ENCODE peak calls at places on chromosome X, in nine cellular contexts. V, J, F, E, Y, O, H, T and G are unnamed samples.

GRCh38 chrX:49106930-49107329 is 16.6 kb downstream of the GPKOW start:
- DNase-seq in V (no peak), J (no peak), F (peak), E (peak), Y (peak), O (peak), H (no peak), T (no peak), G (no peak)

GRCh38 chrX:17697191-17697590 is 40.1 kb upstream of the SCML1 start:
- DNase-seq in V (no peak), J (no peak), F (peak), E (no peak), Y (no peak), O (no peak), H (no peak), T (no peak), G (no peak)

GRCh38 chrX:20529711-20530110 is 263.0 kb upstream of the RPS6KA3 start:
- DNase-seq in V (no peak), J (no peak), F (no peak), E (no peak), Y (no peak), O (no peak), H (no peak), T (no peak), G (no peak)

GRCh38 chrX:149495573-149496071 is 9.5 kb downstream of the IDS start:
- DNase-seq in V (no peak), J (peak), F (peak), E (no peak), Y (no peak), O (no peak), H (no peak), T (no peak), G (no peak)

GRCh38 chrX:132728296-132728695 is 230.1 kb downstream of the HS6ST2 start:
- DNase-seq in V (no peak), J (no peak), F (no peak), E (no peak), Y (no peak), O (no peak), H (no peak), T (no peak), G (no peak)

GRCh38 chrX:50827996-50828395 is 14.0 kb upstream of the SHROOM4 start:
- DNase-seq in V (no peak), J (peak), F (peak), E (no peak), Y (no peak), O (no peak), H (no peak), T (no peak), G (no peak)

GRCh38 chrX:42680651-42681050 is 97.3 kb downstream of the PPP1R2C start:
- DNase-seq in V (no peak), J (no peak), F (peak), E (no peak), Y (no peak), O (peak), H (no peak), T (no peak), G (no peak)

GRCh38 chrX:63657821-63658220 is 127.2 kb downstream of the ARHGEF9 start:
- DNase-seq in V (no peak), J (peak), F (no peak), E (no peak), Y (no peak), O (no peak), H (no peak), T (no peak), G (no peak)

GRCh38 chrX:105822138-105823091 is at the start of gene NRK:
- DNase-seq in V (no peak), J (no peak), F (peak), E (peak), Y (no peak), O (peak), H (no peak), T (no peak), G (no peak)

GRCh38 chrX:63270873-63271272 is 80.3 kb downstream of the SPIN4 start:
- DNase-seq in V (no peak), J (no peak), F (no peak), E (no peak), Y (no peak), O (no peak), H (no peak), T (no peak), G (no peak)

GRCh38 chrX:51456246-51456645 is 40.1 kb downstream of the NUDT11 start:
- DNase-seq in V (no peak), J (no peak), F (no peak), E (no peak), Y (no peak), O (peak), H (no peak), T (no peak), G (no peak)

GRCh38 chrX:57453901-57454300 is 137.9 kb upstream of the ZXDB start:
- DNase-seq in V (no peak), J (no peak), F (peak), E (peak), Y (no peak), O (peak), H (no peak), T (peak), G (no peak)

GRCh38 chrX:43633757-43634156 is 22.3 kb upstream of the MAOA start:
- DNase-seq in V (no peak), J (no peak), F (no peak), E (no peak), Y (no peak), O (no peak), H (no peak), T (no peak), G (no peak)

GRCh38 chrX:138917781-138918180 is 206.3 kb upstream of the FGF13 start:
- DNase-seq in V (no peak), J (no peak), F (no peak), E (no peak), Y (no peak), O (no peak), H (no peak), T (no peak), G (no peak)

GRCh38 chrX:106611682-106612402 is at the start of gene RADX:
- DNase-seq in V (peak), J (peak), F (peak), E (peak), Y (peak), O (peak), H (peak), T (peak), G (peak)

GRCh38 chrX:152904151-152905080 is 6.5 kb downstream of the ZNF185 start:
- DNase-seq in V (peak), J (no peak), F (peak), E (peak), Y (peak), O (peak), H (peak), T (peak), G (no peak)

GRCh38 chrX:68997911-68998310 is 167.3 kb downstream of the PJA1 start:
- DNase-seq in V (no peak), J (no peak), F (peak), E (no peak), Y (no peak), O (no peak), H (peak), T (no peak), G (peak)
- TF ChIP-seq POLR2AphosphoS5 in V (no peak), J (no peak), F (no peak), E (no peak), Y (no peak), O (no peak), H (no peak), T (no peak), G (no peak)

GRCh38 chrX:68940601-68941000 is 111.8 kb downstream of the EFNB1 start:
- DNase-seq in V (no peak), J (no peak), F (no peak), E (no peak), Y (no peak), O (no peak), H (peak), T (no peak), G (peak)

GRCh38 chrX:68942141-68942540 is 113.3 kb downstream of the EFNB1 start:
- DNase-seq in V (no peak), J (no peak), F (no peak), E (no peak), Y (peak), O (no peak), H (peak), T (no peak), G (peak)

GRCh38 chrX:68944211-68944610 is 115.4 kb downstream of the EFNB1 start:
- DNase-seq in V (no peak), J (no peak), F (no peak), E (no peak), Y (no peak), O (no peak), H (no peak), T (no peak), G (no peak)

GRCh38 chrX:68941385-68941952 is 112.6 kb downstream of the EFNB1 start:
- DNase-seq in V (no peak), J (no peak), F (no peak), E (no peak), Y (no peak), O (no peak), H (peak), T (no peak), G (peak)

GRCh38 chrX:68942797-68943196 is 114.0 kb downstream of the EFNB1 start:
- DNase-seq in V (no peak), J (no peak), F (no peak), E (no peak), Y (no peak), O (no peak), H (no peak), T (no peak), G (no peak)
- TF ChIP-seq POLR2AphosphoS5 in V (no peak), J (no peak), F (no peak), E (no peak), Y (no peak), O (no peak), H (no peak), T (no peak), G (no peak)

GRCh38 chrX:40106677-40107290 is 9.0 kb upstream of the BCOR start:
- DNase-seq in V (no peak), J (no peak), F (no peak), E (peak), Y (no peak), O (peak), H (no peak), T (no peak), G (no peak)

GRCh38 chrX:40108959-40109287 is 11.2 kb upstream of the BCOR start:
- DNase-seq in V (peak), J (no peak), F (peak), E (peak), Y (peak), O (peak), H (peak), T (no peak), G (no peak)

GRCh38 chrX:40109288-40110008 is 11.7 kb upstream of the BCOR start:
- DNase-seq in V (no peak), J (no peak), F (peak), E (peak), Y (peak), O (peak), H (peak), T (no peak), G (no peak)

GRCh38 chrX:40107291-40108083 is 9.7 kb upstream of the BCOR start:
- DNase-seq in V (no peak), J (peak), F (peak), E (peak), Y (peak), O (peak), H (peak), T (no peak), G (no peak)

DNA sequence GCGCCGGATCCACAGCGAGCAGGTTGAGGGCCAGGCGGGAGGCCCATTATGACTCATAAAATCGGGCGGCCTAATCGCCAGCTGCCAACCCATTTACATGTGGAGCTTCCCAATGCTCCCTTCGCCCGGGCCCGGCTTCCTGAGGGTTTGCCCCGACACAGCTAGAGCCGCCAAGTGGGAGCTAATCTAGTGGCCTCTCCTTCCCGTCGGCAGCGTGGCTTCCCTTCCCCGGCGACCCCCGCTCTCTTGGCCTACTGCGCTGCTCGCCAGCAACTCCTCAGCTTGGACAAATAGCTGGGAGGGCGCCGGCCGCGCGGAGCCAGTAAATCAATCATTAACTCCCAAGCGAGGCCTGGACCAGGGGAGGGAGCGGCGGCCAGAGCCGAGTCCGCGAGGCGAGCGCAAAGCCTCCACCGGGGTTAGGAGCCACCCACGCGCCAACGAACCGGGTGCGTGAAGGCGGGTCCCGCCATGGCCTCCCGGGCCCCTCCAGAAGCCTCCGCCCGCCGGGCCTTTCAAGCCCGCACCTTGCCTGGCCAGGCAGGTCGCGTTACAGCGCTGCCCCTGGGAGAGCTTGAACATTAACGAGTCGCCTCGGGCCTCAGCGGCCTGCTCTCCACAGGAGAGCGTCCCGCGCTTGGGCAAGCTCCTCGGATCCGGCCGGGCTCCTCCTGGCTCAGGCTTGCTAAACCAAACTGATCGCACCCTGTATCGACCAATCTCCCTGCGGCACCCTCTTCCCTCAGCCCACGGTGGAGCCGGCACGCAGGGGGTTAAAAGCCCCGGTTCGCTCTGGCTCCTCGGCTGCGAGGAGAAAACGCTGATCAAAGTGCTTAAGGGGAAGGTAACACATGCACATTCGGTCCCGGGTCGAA is 10.6 kb upstream of the BCOR start:
- DNase-seq in V (no peak), J (no peak), F (peak), E (no peak), Y (peak), O (peak), H (peak), T (no peak), G (no peak)
- TF ChIP-seq POLR2AphosphoS5 in V (no peak), J (no peak), F (no peak), E (no peak), Y (no peak), O (no peak), H (no peak), T (no peak), G (no peak)

DNA sequence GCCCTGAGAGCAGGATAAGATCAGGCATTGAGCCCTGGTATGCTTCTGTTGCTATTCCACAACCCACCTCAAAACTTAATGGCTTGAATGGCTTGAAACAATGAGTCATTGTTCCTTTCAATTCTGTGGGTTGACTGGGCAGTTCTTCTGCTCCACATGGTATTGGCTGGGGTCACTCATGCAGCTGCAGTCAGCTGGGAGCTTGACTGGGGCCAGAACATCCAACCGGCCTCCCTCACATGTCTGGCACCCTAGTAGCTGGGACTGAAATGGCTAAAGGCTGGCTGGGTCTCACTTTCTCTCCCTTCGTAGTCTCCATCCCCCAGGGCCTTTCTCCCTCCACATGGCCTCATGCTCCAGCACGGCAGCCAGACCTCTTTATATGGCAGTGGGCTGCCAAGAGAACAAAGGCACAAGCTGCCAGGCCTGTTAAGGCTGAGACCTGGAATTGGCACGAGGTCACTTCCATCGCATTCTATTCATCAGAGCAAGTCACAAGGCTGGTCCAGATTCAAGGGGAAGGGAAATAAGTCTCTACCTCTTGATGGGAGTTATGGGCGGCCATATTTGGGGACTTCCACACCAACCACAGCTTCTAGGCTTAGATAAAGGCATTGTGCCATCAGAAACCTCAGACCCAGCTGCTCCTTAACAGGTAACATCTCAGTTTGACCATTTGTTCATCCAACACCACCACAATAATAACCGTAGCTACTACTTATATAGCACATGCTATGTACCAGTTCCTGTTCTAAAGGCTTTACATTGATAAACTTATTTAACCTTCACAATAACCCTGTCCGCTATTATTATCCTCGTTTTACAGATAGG is 159.7 kb upstream of the ATP6AP2 start:
- DNase-seq in V (no peak), J (no peak), F (no peak), E (no peak), Y (no peak), O (no peak), H (no peak), T (no peak), G (no peak)
- TF ChIP-seq POLR2AphosphoS5 in V (no peak), J (no peak), F (no peak), E (no peak), Y (no peak), O (no peak), H (no peak), T (no peak), G (no peak)

GRCh38 chrX:56233682-56234081 is 1.5 kb downstream of the KLF8 start:
- DNase-seq in V (peak), J (peak), F (no peak), E (no peak), Y (no peak), O (peak), H (peak), T (no peak), G (no peak)

GRCh38 chrX:56233100-56233499 is 944 bp downstream of the KLF8 start:
- DNase-seq in V (no peak), J (no peak), F (no peak), E (no peak), Y (no peak), O (peak), H (no peak), T (no peak), G (no peak)

GRCh38 chrX:56231706-56232105 is 450 bp upstream of the KLF8 start:
- DNase-seq in V (no peak), J (no peak), F (no peak), E (no peak), Y (no peak), O (peak), H (no peak), T (no peak), G (no peak)

GRCh38 chrX:56228914-56229313 is 3.2 kb upstream of the KLF8 start:
- DNase-seq in V (no peak), J (no peak), F (no peak), E (no peak), Y (no peak), O (peak), H (peak), T (no peak), G (no peak)

GRCh38 chrX:56232221-56233082 is at the start of gene KLF8:
- DNase-seq in V (peak), J (peak), F (no peak), E (no peak), Y (peak), O (peak), H (peak), T (no peak), G (peak)
- TF ChIP-seq POLR2AphosphoS5 in V (no peak), J (no peak), F (no peak), E (no peak), Y (no peak), O (peak), H (no peak), T (no peak), G (peak)

GRCh38 chrX:16511776-16512400 is 138.1 kb upstream of the S100G start:
- DNase-seq in V (no peak), J (no peak), F (peak), E (no peak), Y (no peak), O (no peak), H (no peak), T (no peak), G (no peak)
- TF ChIP-seq POLR2AphosphoS5 in V (no peak), J (no peak), F (no peak), E (no peak), Y (no peak), O (no peak), H (no peak), T (no peak), G (no peak)